ENCODE peak calls at places on chromosomes 16 and 17, in five cellular contexts. N is breast epithelium; J is right lobe of liver; B is CD8-positive, alpha-beta T cell; Z is tibial nerve. X is an unnamed sample. For H3K4me1, the result is how much of the 10 kb centered on the place peaks cover.

GRCh38 chr17:79888009-79888540 is 48.8 kb upstream of the CBX4 start:
- DNase-seq in N (no peak), J (no peak), B (no peak), Z (no peak), X (no peak)

GRCh38 chr17:28326114-28326513 is 7.1 kb downstream of the TMEM97 start:
- DNase-seq in N (no peak), J (no peak), B (no peak), Z (no peak), X (no peak)

GRCh38 chr16:83898463-83899271 is at the start of gene MLYCD:
- DNase-seq in N (peak), J (peak), B (peak), Z (peak), X (peak)

GRCh38 chr16:31453255-31454204 is 5.8 kb upstream of the ARMC5 start:
- DNase-seq in N (no peak), J (no peak), B (no peak), Z (no peak), X (no peak)

GRCh38 chr16:47142469-47143328 is 1.0 kb downstream of the NETO2 start:
- DNase-seq in N (no peak), J (peak), B (no peak), Z (no peak), X (no peak)

GRCh38 chr17:44847581-44847980 is at the start of gene HIGD1B:
- DNase-seq in N (no peak), J (no peak), B (no peak), Z (no peak), X (no peak)

GRCh38 chr17:83152221-83152744 is 72.9 kb downstream of the METRNL start:
- DNase-seq in N (no peak), J (no peak), B (no peak), Z (no peak), X (no peak)

GRCh38 chr17:5042152-5043022 is 7.2 kb upstream of the SLC52A1 start:
- DNase-seq in N (no peak), J (no peak), B (peak), Z (no peak), X (no peak)

GRCh38 chr17:1256699-1257098 is 13.5 kb upstream of the BHLHA9 start:
- DNase-seq in N (no peak), J (no peak), B (no peak), Z (no peak), X (no peak)

DNA sequence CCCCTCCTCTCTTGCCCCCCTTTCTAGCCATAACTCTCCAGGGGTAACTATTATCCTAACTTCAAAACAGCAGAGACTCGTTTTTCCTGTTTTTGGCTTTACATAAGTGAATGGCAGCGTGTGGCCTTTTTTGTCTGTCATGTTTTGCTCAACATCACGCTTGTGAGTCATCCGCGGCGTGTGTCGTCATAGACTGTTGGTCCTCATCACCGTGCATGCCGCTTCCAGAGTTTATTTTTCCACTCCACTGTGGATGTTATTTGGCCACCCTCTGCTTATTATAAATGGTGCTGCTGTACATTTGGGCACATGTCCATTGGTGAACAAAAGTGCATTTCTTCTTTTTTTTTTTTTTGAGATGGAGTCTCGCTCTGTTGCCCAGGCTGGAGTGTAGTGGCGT is 52.5 kb downstream of the ERN1 start:
- DNase-seq in N (no peak), J (peak), B (no peak), Z (no peak), X (no peak)
- H3K4me1 ChIP-seq in N (under half), J (under half), B (under half), Z (under half), X (under half)

DNA sequence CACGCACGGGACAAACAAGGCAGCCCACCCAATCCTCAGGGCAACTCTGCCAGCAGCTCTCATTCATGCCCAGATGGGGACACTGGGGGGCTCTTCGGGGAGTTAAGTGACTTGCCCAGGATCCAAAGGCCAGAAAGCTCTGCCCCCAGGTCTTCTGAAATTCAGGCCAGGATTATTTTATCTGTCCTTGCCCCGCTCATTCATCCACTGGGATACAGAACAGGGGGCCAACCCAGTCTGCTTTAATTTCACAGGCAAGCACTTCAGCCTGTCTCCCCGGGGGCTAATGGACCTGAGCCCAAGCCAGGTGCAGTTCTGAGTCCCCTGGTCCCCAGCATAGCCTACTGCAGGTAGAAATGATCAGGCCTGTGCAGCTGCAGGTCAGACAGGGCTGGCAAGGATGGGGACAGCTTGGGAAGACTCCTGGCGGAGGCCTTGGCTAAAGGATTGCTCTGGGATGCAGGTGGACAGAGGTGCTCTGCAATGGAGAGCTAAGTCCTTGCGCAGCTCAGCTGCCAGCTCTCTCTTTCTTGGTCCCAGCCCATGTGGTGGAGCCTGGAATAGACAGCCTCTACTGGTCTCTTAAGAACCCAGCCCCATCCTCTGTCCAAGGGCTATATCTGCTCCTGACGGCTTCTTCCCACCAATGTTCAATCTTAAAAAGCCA is 766 bp upstream of the B3GNT9 start:
- DNase-seq in N (no peak), J (no peak), B (no peak), Z (no peak), X (no peak)
- H3K27ac ChIP-seq in N (peak), J (no peak), B (no peak), Z (peak), X (peak)

GRCh38 chr17:14332331-14332730 is 31.4 kb downstream of the HS3ST3B1 start:
- DNase-seq in N (no peak), J (no peak), B (no peak), Z (no peak), X (no peak)

GRCh38 chr17:14333506-14333905 is 32.6 kb downstream of the HS3ST3B1 start:
- DNase-seq in N (no peak), J (no peak), B (no peak), Z (no peak), X (no peak)

GRCh38 chr17:14330492-14330920 is 29.6 kb downstream of the HS3ST3B1 start:
- DNase-seq in N (no peak), J (peak), B (no peak), Z (no peak), X (no peak)

GRCh38 chr17:14331200-14331981 is 30.5 kb downstream of the HS3ST3B1 start:
- DNase-seq in N (no peak), J (no peak), B (no peak), Z (no peak), X (no peak)

GRCh38 chr17:14331982-14332298 is 31.1 kb downstream of the HS3ST3B1 start:
- DNase-seq in N (no peak), J (no peak), B (no peak), Z (no peak), X (no peak)
- H3K4me1 ChIP-seq in N (under half), J (under half), B (half or more), Z (under half), X (under half)

GRCh38 chr17:7882629-7883028 is 6.0 kb upstream of the CHD3 start:
- DNase-seq in N (no peak), J (no peak), B (no peak), Z (no peak), X (no peak)
- H3K27ac ChIP-seq in N (peak), J (no peak), B (no peak), Z (peak), X (no peak)

GRCh38 chr17:8121531-8122390 is 2.1 kb downstream of the HES7 start:
- DNase-seq in N (no peak), J (no peak), B (no peak), Z (no peak), X (peak)

GRCh38 chr17:8117980-8118768 is at the start of gene ALOXE3:
- DNase-seq in N (no peak), J (peak), B (no peak), Z (no peak), X (peak)

GRCh38 chr17:8118769-8119574 is 658 bp upstream of the ALOXE3 start:
- DNase-seq in N (peak), J (peak), B (peak), Z (peak), X (peak)

GRCh38 chr17:8120520-8121443 is 2.5 kb upstream of the ALOXE3 start:
- DNase-seq in N (no peak), J (peak), B (peak), Z (no peak), X (peak)

DNA sequence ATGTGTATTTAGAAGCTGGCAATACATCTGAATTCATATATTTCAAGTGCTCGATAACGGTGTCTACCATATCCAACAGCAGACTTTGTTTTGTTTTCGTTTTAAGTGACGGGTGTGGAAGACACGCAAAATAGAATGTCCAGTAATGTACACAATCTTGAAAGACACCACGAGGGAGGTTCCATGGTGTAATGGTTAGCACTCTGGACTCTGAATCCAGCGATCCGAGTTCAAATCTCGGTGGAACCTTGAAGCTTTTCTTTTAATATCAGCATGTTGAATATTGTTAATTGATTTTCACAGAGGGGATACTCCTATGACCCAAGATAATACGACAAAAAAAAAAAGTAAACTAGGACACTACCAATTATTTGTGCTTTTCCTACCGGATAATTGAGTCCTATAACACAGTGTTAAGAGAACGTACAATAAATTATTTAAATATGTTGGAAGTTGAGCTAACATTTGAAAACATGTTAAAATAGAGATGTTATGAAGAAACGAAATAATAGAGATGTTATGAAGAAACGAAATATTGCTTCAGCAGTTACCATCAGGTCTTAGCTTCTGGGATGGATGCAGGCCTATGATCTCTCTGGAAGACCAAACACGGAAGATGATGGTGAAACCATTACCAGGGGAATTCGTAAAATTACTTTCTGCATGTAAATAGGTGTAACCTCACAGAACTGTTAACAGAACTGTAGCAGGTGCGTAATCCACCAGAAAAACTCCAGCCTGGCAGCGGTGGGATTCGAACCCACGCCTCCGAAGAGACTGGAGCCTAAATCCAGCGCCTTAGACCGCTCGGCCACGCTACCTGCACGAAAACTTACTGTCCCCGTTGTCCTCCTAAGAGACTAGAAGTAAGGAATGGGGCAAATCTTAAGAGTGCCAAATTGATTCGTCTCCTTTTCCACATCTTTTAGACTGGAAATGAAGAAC is 1.5 kb upstream of the ALOXE3 start:
- DNase-seq in N (peak), J (peak), B (peak), Z (peak), X (peak)
- H3K4me1 ChIP-seq in N (under half), J (under half), B (half or more), Z (half or more), X (under half)

DNA sequence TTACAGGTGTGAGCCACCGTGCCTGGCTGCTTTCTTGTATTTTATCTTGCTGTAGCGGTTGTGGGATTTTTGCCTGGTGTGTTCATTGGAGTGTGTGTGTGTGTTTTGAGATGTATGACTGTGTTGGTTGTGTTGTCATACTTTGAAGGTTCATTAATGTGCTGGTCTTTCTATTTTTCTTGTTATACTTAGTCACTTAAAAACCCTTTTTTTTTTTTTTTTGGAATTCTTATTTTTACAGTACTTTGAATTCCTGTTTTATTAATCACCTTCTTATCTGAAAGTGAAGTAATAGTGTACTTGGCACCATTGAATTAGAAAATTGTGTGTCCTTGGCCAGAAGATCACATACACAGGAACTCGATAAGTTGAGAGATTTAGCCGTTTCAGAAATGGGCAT is 30.2 kb downstream of the TENT4B start:
- DNase-seq in N (no peak), J (no peak), B (no peak), Z (no peak), X (no peak)
- H3K27ac ChIP-seq in N (no peak), J (no peak), B (no peak), Z (no peak), X (no peak)

DNA sequence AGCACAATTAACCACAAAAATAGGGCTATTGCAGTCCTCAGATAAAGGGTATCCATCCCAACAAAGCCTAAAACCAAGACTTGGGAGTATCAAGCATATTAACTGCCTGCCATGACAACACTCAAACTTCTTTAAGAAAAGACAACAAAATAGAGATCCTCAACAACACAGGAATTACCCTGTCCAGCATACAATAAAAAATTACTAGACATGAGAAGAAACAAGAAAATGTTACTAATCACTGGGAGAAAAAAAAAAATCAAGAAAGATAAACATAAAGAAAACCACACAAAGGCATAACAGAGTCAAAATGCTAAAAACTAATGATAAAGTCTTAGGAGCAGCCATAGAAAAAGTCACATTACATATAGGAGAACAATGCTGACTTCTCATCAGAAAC is 73.9 kb downstream of the SLC39A11 start:
- DNase-seq in N (no peak), J (no peak), B (no peak), Z (no peak), X (no peak)
- H3K4me1 ChIP-seq in N (under half), J (under half), B (under half), Z (under half), X (under half)

DNA sequence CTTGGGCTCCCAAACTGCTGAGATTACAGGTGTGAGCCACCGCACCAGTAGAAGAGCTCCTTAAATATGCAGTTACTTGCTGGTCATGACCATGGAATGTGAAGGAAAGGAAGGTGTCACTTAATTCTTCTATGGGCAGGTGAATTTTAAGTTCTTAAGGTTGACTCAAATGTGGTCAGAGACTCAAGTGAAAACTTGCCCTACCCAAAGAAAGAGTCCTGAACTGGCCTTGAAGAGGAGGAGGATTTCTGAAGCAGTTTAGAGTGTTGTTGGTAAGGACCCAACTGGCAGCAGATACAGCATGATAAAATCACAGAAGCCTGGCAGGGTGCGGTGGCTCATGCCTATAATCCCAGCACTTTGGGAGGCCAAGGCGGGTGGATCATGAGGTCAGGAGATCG is 29.4 kb downstream of the CHD9 start:
- DNase-seq in N (no peak), J (no peak), B (no peak), Z (no peak), X (no peak)
- H3K27ac ChIP-seq in N (peak), J (no peak), B (no peak), Z (peak), X (no peak)

GRCh38 chr16:49695782-49696413 is 160.0 kb downstream of the ZNF423 start:
- DNase-seq in N (no peak), J (no peak), B (no peak), Z (no peak), X (no peak)
- H3K4me1 ChIP-seq in N (under half), J (under half), B (under half), Z (under half), X (under half)

DNA sequence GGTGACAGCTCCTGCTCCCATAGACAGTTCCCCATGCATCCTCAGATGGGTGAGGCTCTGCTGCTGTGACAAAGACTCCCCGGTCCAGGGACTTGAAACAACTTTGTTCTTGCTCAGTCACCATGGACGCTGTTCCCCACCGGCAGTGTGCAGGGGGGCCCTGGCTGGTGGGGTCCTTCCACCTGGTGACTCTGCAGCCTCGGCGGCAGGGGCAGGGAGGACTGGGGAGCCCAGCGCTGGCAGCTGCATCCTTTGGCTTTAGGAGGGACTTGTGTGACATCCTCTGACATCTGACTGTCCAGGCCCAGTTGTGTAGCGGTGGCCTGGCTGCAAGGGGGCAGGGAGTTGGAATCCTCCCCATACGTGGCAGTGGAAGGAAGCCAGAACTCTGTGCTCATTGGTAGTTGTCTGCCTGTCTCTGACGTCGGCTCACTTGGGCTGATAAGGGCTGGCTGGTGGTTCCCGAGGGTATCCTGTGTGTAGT is 107.3 kb downstream of the CMIP start:
- DNase-seq in N (no peak), J (peak), B (no peak), Z (no peak), X (no peak)
- H3K27ac ChIP-seq in N (no peak), J (peak), B (no peak), Z (no peak), X (no peak)